ENCODE peak calls at places on chromosome 11, in six cellular contexts. One of them, this sample, is unnamed.

GRCh38 chr11:33191456-33191855 is 30.2 kb upstream of the CSTF3 start:
- DNase-seq in NCI-H524 treated with DMSO at 0.1 percent for 48 hours: no peak
- DNase-seq in nucleus accumbens: no peak
- DNase-seq in suprapubic skin: no peak
- DNase-seq in cardiac fibroblast: no peak
- DNase-seq in IMR-90: peak
- DNase-seq in this sample: no peak

GRCh38 chr11:86108890-86109638 is 40.2 kb upstream of the PICALM start:
- DNase-seq in NCI-H524 treated with DMSO at 0.1 percent for 48 hours: no peak
- DNase-seq in nucleus accumbens: no peak
- DNase-seq in suprapubic skin: no peak
- DNase-seq in cardiac fibroblast: no peak
- DNase-seq in IMR-90: no peak
- DNase-seq in this sample: no peak

GRCh38 chr11:6357222-6357621 is 33.1 kb upstream of the SMPD1 start:
- DNase-seq in NCI-H524 treated with DMSO at 0.1 percent for 48 hours: no peak
- DNase-seq in nucleus accumbens: peak
- DNase-seq in suprapubic skin: peak
- DNase-seq in cardiac fibroblast: peak
- DNase-seq in IMR-90: peak
- DNase-seq in this sample: no peak

GRCh38 chr11:60700689-60701508 is 1.5 kb downstream of the MS4A8 start:
- DNase-seq in NCI-H524 treated with DMSO at 0.1 percent for 48 hours: no peak
- DNase-seq in nucleus accumbens: no peak
- DNase-seq in suprapubic skin: no peak
- DNase-seq in cardiac fibroblast: peak
- DNase-seq in IMR-90: no peak
- DNase-seq in this sample: no peak

GRCh38 chr11:106262852-106263251 is 185.4 kb downstream of the AASDHPPT start:
- DNase-seq in NCI-H524 treated with DMSO at 0.1 percent for 48 hours: no peak
- DNase-seq in nucleus accumbens: no peak
- DNase-seq in suprapubic skin: no peak
- DNase-seq in cardiac fibroblast: peak
- DNase-seq in IMR-90: no peak
- DNase-seq in this sample: no peak

GRCh38 chr11:69361048-69361447 is 67.1 kb downstream of the MYEOV start:
- DNase-seq in NCI-H524 treated with DMSO at 0.1 percent for 48 hours: no peak
- DNase-seq in nucleus accumbens: no peak
- DNase-seq in suprapubic skin: peak
- DNase-seq in cardiac fibroblast: no peak
- DNase-seq in IMR-90: no peak
- DNase-seq in this sample: peak

GRCh38 chr11:126352934-126353801 is 2.3 kb upstream of the ST3GAL4 start:
- DNase-seq in NCI-H524 treated with DMSO at 0.1 percent for 48 hours: no peak
- DNase-seq in nucleus accumbens: no peak
- DNase-seq in suprapubic skin: peak
- DNase-seq in cardiac fibroblast: peak
- DNase-seq in IMR-90: peak
- DNase-seq in this sample: no peak

GRCh38 chr11:77079666-77080065 is 12.9 kb downstream of the CAPN5 start:
- DNase-seq in NCI-H524 treated with DMSO at 0.1 percent for 48 hours: no peak
- DNase-seq in nucleus accumbens: no peak
- DNase-seq in suprapubic skin: no peak
- DNase-seq in cardiac fibroblast: no peak
- DNase-seq in IMR-90: no peak
- DNase-seq in this sample: no peak

GRCh38 chr11:2210366-2211112 is 38.9 kb upstream of the TH start:
- DNase-seq in NCI-H524 treated with DMSO at 0.1 percent for 48 hours: no peak
- DNase-seq in nucleus accumbens: no peak
- DNase-seq in suprapubic skin: peak
- DNase-seq in cardiac fibroblast: no peak
- DNase-seq in IMR-90: no peak
- DNase-seq in this sample: peak

GRCh38 chr11:121337740-121338272 is 45.2 kb downstream of the SC5D start:
- DNase-seq in NCI-H524 treated with DMSO at 0.1 percent for 48 hours: no peak
- DNase-seq in nucleus accumbens: no peak
- DNase-seq in suprapubic skin: no peak
- DNase-seq in cardiac fibroblast: no peak
- DNase-seq in IMR-90: no peak
- DNase-seq in this sample: no peak

GRCh38 chr11:64284962-64285884 is at the start of gene GPR137:
- DNase-seq in NCI-H524 treated with DMSO at 0.1 percent for 48 hours: no peak
- DNase-seq in nucleus accumbens: peak
- DNase-seq in suprapubic skin: peak
- DNase-seq in cardiac fibroblast: peak
- DNase-seq in IMR-90: peak
- DNase-seq in this sample: peak

GRCh38 chr11:100825610-100826009 is 138.5 kb downstream of the ARHGAP42 start:
- DNase-seq in NCI-H524 treated with DMSO at 0.1 percent for 48 hours: no peak
- DNase-seq in nucleus accumbens: no peak
- DNase-seq in suprapubic skin: no peak
- DNase-seq in cardiac fibroblast: no peak
- DNase-seq in IMR-90: no peak
- DNase-seq in this sample: no peak

GRCh38 chr11:16603890-16604783 is 134.3 kb upstream of the C11orf58 start:
- DNase-seq in NCI-H524 treated with DMSO at 0.1 percent for 48 hours: no peak
- DNase-seq in nucleus accumbens: no peak
- DNase-seq in suprapubic skin: peak
- DNase-seq in cardiac fibroblast: no peak
- DNase-seq in IMR-90: peak
- DNase-seq in this sample: no peak

GRCh38 chr11:31487848-31488247 is 21.6 kb downstream of the IMMP1L start:
- DNase-seq in NCI-H524 treated with DMSO at 0.1 percent for 48 hours: no peak
- DNase-seq in nucleus accumbens: no peak
- DNase-seq in suprapubic skin: no peak
- DNase-seq in cardiac fibroblast: peak
- DNase-seq in IMR-90: peak
- DNase-seq in this sample: no peak

GRCh38 chr11:65782816-65783228 is 2.0 kb upstream of the AP5B1 start:
- DNase-seq in NCI-H524 treated with DMSO at 0.1 percent for 48 hours: no peak
- DNase-seq in nucleus accumbens: no peak
- DNase-seq in suprapubic skin: no peak
- DNase-seq in cardiac fibroblast: no peak
- DNase-seq in IMR-90: no peak
- DNase-seq in this sample: no peak

GRCh38 chr11:111370902-111371578 is 8.0 kb downstream of the POU2AF1 start:
- DNase-seq in NCI-H524 treated with DMSO at 0.1 percent for 48 hours: no peak
- DNase-seq in nucleus accumbens: no peak
- DNase-seq in suprapubic skin: no peak
- DNase-seq in cardiac fibroblast: no peak
- DNase-seq in IMR-90: no peak
- DNase-seq in this sample: no peak

This sample was measured in mesenteric fat pad.